ENCODE peak calls at places on chromosome 7, in nine cellular contexts. Y is kidney glomerular epithelial cell, K is substantia nigra, R is C1 segment of cervical spinal cord, S is cardiac muscle cell, Z is body of pancreas, M is GM04503, X is NCI-H2029, G is Calu3. D is an unnamed sample.
A peak's percentile ranks its signal among the peaks of the same experiment; 100 is the strongest.

GRCh38 chr7:45617166-45617565 is 43.0 kb downstream of the ADCY1 start:
- DNase-seq in R (no peak), G (no peak), X (no peak), Z (no peak), S (no peak), Y (no peak), M (no peak), K (no peak), D (no peak)

GRCh38 chr7:6558837-6559236 is 7.6 kb upstream of the GRID2IP start:
- DNase-seq in Z (peak; percentile 14), M (no peak), R (no peak), G (peak; percentile 59), S (peak; percentile 53), X (peak; percentile 33), K (no peak), Y (peak; percentile 44), D (peak; percentile 25)

GRCh38 chr7:118194571-118194970 is 10.6 kb downstream of the LSM8 start:
- DNase-seq in K (no peak), Z (no peak), X (no peak), R (no peak), Y (no peak), M (no peak), S (no peak), G (no peak), D (no peak)

GRCh38 chr7:123329988-123330643 is 130.3 kb upstream of the SLC13A1 start:
- DNase-seq in G (no peak), Z (no peak), M (no peak), K (no peak), R (no peak), Y (no peak), X (no peak), S (no peak), D (no peak)

GRCh38 chr7:152894295-152895170 is 135.0 kb downstream of the ACTR3B start:
- DNase-seq in X (no peak), Y (no peak), M (no peak), G (peak; percentile 43), S (peak; percentile 71), R (peak; percentile 8), K (peak; percentile 30), Z (peak; percentile 47), D (no peak)

GRCh38 chr7:111878788-111879187 is 316.5 kb upstream of the IMMP2L start:
- DNase-seq in K (no peak), R (no peak), X (no peak), Z (no peak), Y (no peak), S (no peak), G (no peak), M (no peak), D (no peak)

GRCh38 chr7:142384508-142384922 is 126.7 kb upstream of the PRSS58 start:
- DNase-seq in S (no peak), X (no peak), K (no peak), Z (no peak), R (no peak), G (no peak), Y (peak; percentile 8), M (peak; percentile 76), D (peak; percentile 82)

GRCh38 chr7:5598261-5598761 is 174.7 kb upstream of the TNRC18 start:
- DNase-seq in X (no peak), R (no peak), G (no peak), Y (no peak), M (no peak), K (no peak), S (no peak), Z (no peak), D (no peak)

GRCh38 chr7:115728518-115728917 is 302.0 kb downstream of the TFEC start:
- DNase-seq in R (no peak), X (no peak), S (no peak), M (no peak), G (no peak), Z (no peak), K (no peak), Y (no peak), D (no peak)

GRCh38 chr7:73738612-73739386 is at the start of gene ABHD11:
- DNase-seq in K (peak; percentile 99), R (peak; percentile 92), X (peak; percentile 97), M (no peak), G (peak; percentile 96), Y (peak; percentile 89), S (peak; percentile 98), Z (peak; percentile 99), D (peak; percentile 87)

GRCh38 chr7:130942211-130942964 is 208.4 kb upstream of the KLF14 start:
- DNase-seq in K (no peak), R (no peak), M (no peak), Z (peak; percentile 75), Y (peak; percentile 43), G (peak; percentile 50), X (peak; percentile 24), S (no peak), D (peak; percentile 91)

GRCh38 chr7:3569643-3570042 is 268.6 kb downstream of the SDK1 start:
- DNase-seq in R (no peak), Z (no peak), K (no peak), X (no peak), G (no peak), M (no peak), S (no peak), Y (no peak), D (no peak)

GRCh38 chr7:87154166-87154565 is 1.9 kb downstream of the DMTF1 start:
- DNase-seq in S (no peak), Z (no peak), G (no peak), R (no peak), K (no peak), Y (no peak), M (no peak), X (no peak), D (no peak)

GRCh38 chr7:37111459-37111858 is 337.2 kb downstream of the ELMO1 start:
- DNase-seq in K (no peak), Y (no peak), R (no peak), X (no peak), S (no peak), G (no peak), M (no peak), Z (no peak), D (no peak)

GRCh38 chr7:10739401-10739800 is 234.3 kb upstream of the PHF14 start:
- DNase-seq in R (no peak), K (no peak), Y (no peak), S (no peak), X (no peak), M (no peak), G (no peak), Z (no peak), D (no peak)

GRCh38 chr7:105016083-105017075 is 2.4 kb downstream of the KMT2E start:
- DNase-seq in M (no peak), Z (no peak), S (no peak), Y (no peak), R (no peak), G (no peak), X (no peak), K (no peak), D (peak; percentile 56)

GRCh38 chr7:3805151-3805550 is 504.1 kb downstream of the SDK1 start:
- DNase-seq in G (no peak), Z (no peak), K (no peak), M (no peak), S (no peak), Y (no peak), R (no peak), X (no peak), D (peak; percentile 33)